ENCODE peak calls at places on chromosomes 4 and X, in nine cellular contexts. Q is DND-41, N is GM23248, A is GM12878, J is IMR-90, T is mesenchymal stem cell, S is neural progenitor cell, E is mammary epithelial cell, M is NT2/D1. O is an unnamed sample.

GRCh38 chr4:82801910-82802521 is 3.4 kb upstream of the SCD5 start:
- DNase-seq in Q (no peak), N (peak), A (no peak), J (peak), T (peak), S (no peak), E (peak), M (no peak), O (no peak)

GRCh38 chr4:35970366-35970960 is 273.9 kb downstream of the ARAP2 start:
- DNase-seq in Q (no peak), N (no peak), A (no peak), J (no peak), T (no peak), S (no peak), E (no peak), M (no peak), O (no peak)

GRCh38 chr4:159048166-159048886 is 54.6 kb upstream of the RAPGEF2 start:
- DNase-seq in Q (no peak), N (peak), A (no peak), J (peak), T (peak), S (peak), E (peak), M (no peak), O (peak)

GRCh38 chrX:42022158-42022557 is 98.8 kb upstream of the CASK start:
- DNase-seq in Q (no peak), N (no peak), A (no peak), J (no peak), T (no peak), S (no peak), E (no peak), M (no peak), O (no peak)

GRCh38 chr4:112645541-112646329 is 8.8 kb downstream of the LARP7 start:
- DNase-seq in Q (no peak), N (no peak), A (no peak), J (no peak), T (no peak), S (no peak), E (no peak), M (peak), O (no peak)

GRCh38 chrX:3712080-3712869 is 1.2 kb downstream of the PRKX start:
- DNase-seq in Q (peak), N (peak), A (no peak), J (peak), T (peak), S (peak), E (peak), M (no peak), O (peak)

GRCh38 chrX:23493941-23494374 is 159.3 kb downstream of the PTCHD1 start:
- DNase-seq in Q (no peak), N (no peak), A (no peak), J (no peak), T (no peak), S (no peak), E (peak), M (no peak), O (peak)

GRCh38 chrX:11064851-11065600 is 46.1 kb upstream of the HCCS start:
- DNase-seq in Q (no peak), N (peak), A (no peak), J (peak), T (peak), S (no peak), E (peak), M (no peak), O (no peak)

GRCh38 chr4:8167815-8168214 is 9.2 kb upstream of the ABLIM2 start:
- DNase-seq in Q (no peak), N (no peak), A (no peak), J (no peak), T (peak), S (no peak), E (no peak), M (no peak), O (no peak)

GRCh38 chr4:155679343-155679742 is 12.7 kb downstream of the GUCY1A1 start:
- DNase-seq in Q (no peak), N (peak), A (no peak), J (peak), T (no peak), S (peak), E (peak), M (no peak), O (no peak)

GRCh38 chr4:142901166-142901662 is 55.1 kb upstream of the INPP4B start:
- DNase-seq in Q (no peak), N (peak), A (no peak), J (peak), T (peak), S (no peak), E (peak), M (no peak), O (no peak)

GRCh38 chr4:38422850-38423249 is 241.1 kb upstream of the KLF3 start:
- DNase-seq in Q (no peak), N (no peak), A (no peak), J (no peak), T (no peak), S (no peak), E (no peak), M (no peak), O (no peak)

GRCh38 chr4:38426532-38426931 is 237.5 kb upstream of the KLF3 start:
- DNase-seq in Q (no peak), N (no peak), A (no peak), J (no peak), T (no peak), S (no peak), E (no peak), M (no peak), O (no peak)

DNA sequence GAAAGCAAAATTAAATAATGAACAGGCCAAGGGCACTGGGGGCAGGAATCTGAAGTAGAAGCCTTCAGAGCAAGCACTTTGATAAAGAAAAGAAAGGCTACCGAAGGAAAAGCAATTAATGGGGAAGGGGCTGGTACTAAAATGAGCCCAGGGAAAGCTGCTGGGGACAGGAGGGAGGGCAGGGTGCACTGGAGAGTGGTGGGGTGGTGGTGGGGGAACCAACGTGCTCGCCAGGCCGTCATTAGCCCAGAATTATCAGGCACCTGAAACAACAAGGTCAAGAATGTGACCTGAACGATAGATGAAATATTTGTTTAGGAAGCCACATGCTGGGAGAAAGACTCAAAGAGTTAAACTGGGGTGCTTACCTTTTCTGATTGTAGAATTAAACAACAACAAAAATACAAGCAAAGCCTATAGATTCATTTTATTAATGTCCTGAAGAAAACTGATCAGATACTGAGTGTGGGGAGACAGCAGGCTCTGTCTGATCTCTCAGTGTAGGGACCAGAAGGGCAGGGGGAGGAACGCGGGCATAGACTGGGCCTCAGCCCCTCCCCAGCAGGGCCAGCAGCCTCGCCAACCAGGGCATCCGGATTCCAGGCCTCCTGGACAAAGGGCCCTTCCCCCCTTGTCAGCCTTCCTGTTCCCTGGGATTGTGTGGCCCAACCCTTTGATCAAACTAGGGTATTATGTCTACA is 239.7 kb upstream of the KLF3 start:
- DNase-seq in Q (no peak), N (no peak), A (no peak), J (no peak), T (no peak), S (peak), E (no peak), M (peak), O (peak)
- H3K9ac ChIP-seq in Q (no peak), N (no peak), A (no peak), J (no peak), T (no peak), S (no peak), E (no peak), M (no peak), O (no peak)

GRCh38 chr4:183659029-183659870 is at the start of the genes RWDD4 and TRAPPC11:
- DNase-seq in Q (peak), N (peak), A (peak), J (peak), T (peak), S (peak), E (peak), M (peak), O (peak)

GRCh38 chr4:183658362-183659028 is 490 bp downstream of the RWDD4 start:
- DNase-seq in Q (no peak), N (peak), A (no peak), J (peak), T (peak), S (peak), E (peak), M (no peak), O (peak)

GRCh38 chr4:183659919-183660318 is 826 bp downstream of the TRAPPC11 start:
- DNase-seq in Q (no peak), N (peak), A (no peak), J (peak), T (no peak), S (peak), E (peak), M (no peak), O (no peak)

GRCh38 chr4:183657564-183657963 is 1.4 kb downstream of the RWDD4 start:
- DNase-seq in Q (no peak), N (peak), A (no peak), J (no peak), T (no peak), S (no peak), E (peak), M (no peak), O (no peak)
- H3K9ac ChIP-seq in Q (peak), N (peak), A (peak), J (peak), T (peak), S (no peak), E (no peak), M (no peak), O (no peak)

DNA sequence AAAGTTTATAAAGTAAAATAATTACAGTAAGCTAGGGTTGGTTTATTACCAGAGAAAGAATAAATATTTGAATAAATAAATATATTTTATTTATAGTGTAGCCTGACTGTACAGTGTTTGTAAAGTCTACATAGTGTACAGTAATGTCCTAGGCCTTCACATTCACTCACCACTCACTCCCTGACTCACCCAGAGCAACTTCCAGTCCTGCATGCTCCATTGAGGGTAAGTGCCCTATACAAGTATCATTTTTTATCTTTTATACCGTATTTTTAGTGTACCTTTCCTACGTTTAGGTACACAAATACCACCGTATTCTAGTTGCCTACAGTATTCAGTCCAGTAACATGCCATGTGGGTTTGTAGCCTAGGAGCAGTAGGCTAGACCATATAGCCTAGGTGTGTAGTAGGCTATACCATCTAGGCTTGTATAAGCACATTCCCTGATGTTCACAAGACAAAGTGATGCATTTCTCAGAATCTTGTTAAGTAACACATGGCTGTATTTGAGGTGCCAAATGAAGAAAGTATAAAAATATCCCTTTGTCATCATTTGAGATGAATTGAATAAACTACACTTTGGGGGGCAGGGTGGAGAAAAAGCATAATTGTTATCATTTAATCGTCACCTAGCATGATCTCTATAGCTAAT is 14.7 kb upstream of the KLHL8 start:
- DNase-seq in Q (no peak), N (peak), A (no peak), J (peak), T (peak), S (no peak), E (peak), M (no peak), O (no peak)
- H3K9ac ChIP-seq in Q (peak), N (peak), A (peak), J (no peak), T (peak), S (no peak), E (no peak), M (no peak), O (peak)

DNA sequence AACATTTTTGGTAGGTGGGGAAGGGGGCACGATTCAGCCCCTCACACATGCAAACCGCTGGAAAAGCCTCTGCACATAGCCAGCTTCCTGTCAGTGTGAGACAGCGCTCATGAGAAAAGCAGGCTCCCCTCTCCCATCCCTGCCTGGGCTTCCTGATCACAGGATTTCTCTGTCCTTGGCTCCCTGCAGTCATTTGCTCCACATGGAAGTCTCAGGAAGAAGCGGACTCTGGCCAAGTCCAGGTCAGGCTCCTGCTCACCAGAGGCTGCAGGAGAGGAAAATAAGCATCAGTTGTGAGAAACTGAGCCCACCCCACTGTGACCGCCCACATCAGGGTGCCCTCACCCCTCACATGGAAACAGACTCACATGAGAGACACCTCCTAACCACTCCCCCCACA is 664.3 kb upstream of the TENM3 start:
- DNase-seq in Q (no peak), N (no peak), A (no peak), J (no peak), T (no peak), S (no peak), E (no peak), M (no peak), O (no peak)
- H3K9ac ChIP-seq in Q (no peak), N (no peak), A (no peak), J (no peak), T (no peak), S (no peak), E (no peak), M (no peak), O (no peak)